ENCODE peak calls at places on chromosomes 4 and X, in four cellular contexts. One of them, this sample, is unnamed.

GRCh38 chrX:150478496-150479492 is 89.6 kb upstream of the MTM1 start:
- DNase-seq in neural crest cell: no peak
- DNase-seq in progenitor cell of endocrine pancreas: no peak
- DNase-seq in MCF 10A: no peak
- DNase-seq in this sample: no peak

GRCh38 chr4:99207069-99207743 is 11.8 kb downstream of the ADH6 start:
- DNase-seq in neural crest cell: no peak
- DNase-seq in progenitor cell of endocrine pancreas: no peak
- DNase-seq in MCF 10A: no peak
- DNase-seq in this sample: no peak

GRCh38 chr4:81565137-81565870 is 93.6 kb upstream of the RASGEF1B start:
- DNase-seq in neural crest cell: peak
- DNase-seq in progenitor cell of endocrine pancreas: no peak
- DNase-seq in MCF 10A: peak
- DNase-seq in this sample: no peak

GRCh38 chrX:85244411-85245210 is 820 bp downstream of the ZNF711 start:
- DNase-seq in neural crest cell: peak
- DNase-seq in progenitor cell of endocrine pancreas: peak
- DNase-seq in MCF 10A: no peak
- DNase-seq in this sample: no peak

GRCh38 chr4:1895489-1895888 is 24.3 kb downstream of the NSD2 start:
- DNase-seq in neural crest cell: no peak
- DNase-seq in progenitor cell of endocrine pancreas: no peak
- DNase-seq in MCF 10A: no peak
- DNase-seq in this sample: no peak

GRCh38 chr4:8377103-8378075 is 63.1 kb downstream of the ACOX3 start:
- DNase-seq in neural crest cell: no peak
- DNase-seq in progenitor cell of endocrine pancreas: no peak
- DNase-seq in MCF 10A: no peak
- DNase-seq in this sample: no peak

GRCh38 chrX:13791559-13791958 is 25.3 kb downstream of the GPM6B start:
- DNase-seq in neural crest cell: no peak
- DNase-seq in progenitor cell of endocrine pancreas: no peak
- DNase-seq in MCF 10A: no peak
- DNase-seq in this sample: no peak

GRCh38 chrX:11421816-11422528 is 128.8 kb downstream of the AMELX start:
- DNase-seq in neural crest cell: no peak
- DNase-seq in progenitor cell of endocrine pancreas: no peak
- DNase-seq in MCF 10A: no peak
- DNase-seq in this sample: no peak

GRCh38 chr4:110963621-110964020 is 340.7 kb upstream of the PITX2 start:
- DNase-seq in neural crest cell: no peak
- DNase-seq in progenitor cell of endocrine pancreas: no peak
- DNase-seq in MCF 10A: no peak
- DNase-seq in this sample: no peak

GRCh38 chr4:910366-911091 is 21.6 kb downstream of the GAK start:
- DNase-seq in neural crest cell: no peak
- DNase-seq in progenitor cell of endocrine pancreas: no peak
- DNase-seq in MCF 10A: no peak
- DNase-seq in this sample: no peak

GRCh38 chr4:53929955-53930798 is 134.2 kb downstream of the CHIC2 start:
- DNase-seq in neural crest cell: peak
- DNase-seq in progenitor cell of endocrine pancreas: peak
- DNase-seq in MCF 10A: peak
- DNase-seq in this sample: peak

GRCh38 chr4:1793496-1793840 is 375 bp downstream of the FGFR3 start:
- DNase-seq in neural crest cell: no peak
- DNase-seq in progenitor cell of endocrine pancreas: no peak
- DNase-seq in MCF 10A: peak
- DNase-seq in this sample: no peak

GRCh38 chr4:121009578-121010338 is 62.6 kb downstream of the NDNF start:
- DNase-seq in neural crest cell: no peak
- DNase-seq in progenitor cell of endocrine pancreas: no peak
- DNase-seq in MCF 10A: no peak
- DNase-seq in this sample: no peak

GRCh38 chrX:125710403-125711062 is 390.9 kb downstream of the TEX13C start:
- DNase-seq in neural crest cell: no peak
- DNase-seq in progenitor cell of endocrine pancreas: no peak
- DNase-seq in MCF 10A: no peak
- DNase-seq in this sample: no peak

GRCh38 chr4:80265571-80266266 is 745 bp upstream of the FGF5 start:
- DNase-seq in neural crest cell: no peak
- DNase-seq in progenitor cell of endocrine pancreas: no peak
- DNase-seq in MCF 10A: peak
- DNase-seq in this sample: no peak

GRCh38 chr4:530017-530781 is 31.2 kb downstream of the PIGG start:
- DNase-seq in neural crest cell: no peak
- DNase-seq in progenitor cell of endocrine pancreas: no peak
- DNase-seq in MCF 10A: no peak
- DNase-seq in this sample: no peak

GRCh38 chrX:123920065-123920785 is 41.3 kb upstream of the STAG2 start:
- DNase-seq in neural crest cell: no peak
- DNase-seq in progenitor cell of endocrine pancreas: no peak
- DNase-seq in MCF 10A: peak
- DNase-seq in this sample: no peak

GRCh38 chr4:119628281-119629141 is at the start of gene PDE5A:
- DNase-seq in neural crest cell: peak
- DNase-seq in progenitor cell of endocrine pancreas: peak
- DNase-seq in MCF 10A: peak
- DNase-seq in this sample: peak

GRCh38 chrX:1323315-1323714 is 13.3 kb upstream of the IL3RA start:
- DNase-seq in neural crest cell: peak
- DNase-seq in progenitor cell of endocrine pancreas: no peak
- DNase-seq in MCF 10A: no peak
- DNase-seq in this sample: peak

GRCh38 chrX:6667048-6667768 is 132.3 kb upstream of the VCX3A start:
- DNase-seq in neural crest cell: no peak
- DNase-seq in progenitor cell of endocrine pancreas: no peak
- DNase-seq in MCF 10A: no peak
- DNase-seq in this sample: no peak

GRCh38 chr4:180296036-180296599 is 1947.1 kb upstream of the TENM3 start:
- DNase-seq in neural crest cell: no peak
- DNase-seq in progenitor cell of endocrine pancreas: no peak
- DNase-seq in MCF 10A: no peak
- DNase-seq in this sample: no peak

GRCh38 chr4:174521800-174522182 is 497 bp downstream of the HPGD start:
- DNase-seq in neural crest cell: peak
- DNase-seq in progenitor cell of endocrine pancreas: no peak
- DNase-seq in MCF 10A: peak
- DNase-seq in this sample: peak

GRCh38 chrX:26915064-26915463 is 548.1 kb downstream of the PPP4R3C start:
- DNase-seq in neural crest cell: no peak
- DNase-seq in progenitor cell of endocrine pancreas: no peak
- DNase-seq in MCF 10A: no peak
- DNase-seq in this sample: no peak

GRCh38 chr4:92968556-92968955 is 664.8 kb downstream of the GRID2 start:
- DNase-seq in neural crest cell: no peak
- DNase-seq in progenitor cell of endocrine pancreas: no peak
- DNase-seq in MCF 10A: no peak
- DNase-seq in this sample: no peak

GRCh38 chr4:101972791-101973190 is 182.3 kb downstream of the BANK1 start:
- DNase-seq in neural crest cell: no peak
- DNase-seq in progenitor cell of endocrine pancreas: no peak
- DNase-seq in MCF 10A: no peak
- DNase-seq in this sample: no peak

GRCh38 chr4:119626420-119626819 is 2.2 kb downstream of the PDE5A start:
- DNase-seq in neural crest cell: no peak
- DNase-seq in progenitor cell of endocrine pancreas: no peak
- DNase-seq in MCF 10A: no peak
- DNase-seq in this sample: no peak

GRCh38 chr4:130336585-130337217 is 1240.7 kb downstream of the C4orf33 start:
- DNase-seq in neural crest cell: no peak
- DNase-seq in progenitor cell of endocrine pancreas: no peak
- DNase-seq in MCF 10A: peak
- DNase-seq in this sample: no peak

GRCh38 chr4:110815950-110816349 is 193.1 kb upstream of the PITX2 start:
- DNase-seq in neural crest cell: no peak
- DNase-seq in progenitor cell of endocrine pancreas: no peak
- DNase-seq in MCF 10A: no peak
- DNase-seq in this sample: no peak

GRCh38 chrX:75156537-75156945 is 458 bp upstream of the ABCB7 start:
- DNase-seq in neural crest cell: no peak
- DNase-seq in progenitor cell of endocrine pancreas: no peak
- DNase-seq in MCF 10A: peak
- DNase-seq in this sample: no peak

GRCh38 chrX:10813761-10814160 is 193.4 kb upstream of the MID1 start:
- DNase-seq in neural crest cell: no peak
- DNase-seq in progenitor cell of endocrine pancreas: no peak
- DNase-seq in MCF 10A: peak
- DNase-seq in this sample: no peak

GRCh38 chr4:17138847-17139246 is 240.4 kb upstream of the LDB2 start:
- DNase-seq in neural crest cell: no peak
- DNase-seq in progenitor cell of endocrine pancreas: no peak
- DNase-seq in MCF 10A: no peak
- DNase-seq in this sample: no peak

GRCh38 chr4:41748788-41749445 is 392 bp upstream of the PHOX2B start:
- DNase-seq in neural crest cell: no peak
- DNase-seq in progenitor cell of endocrine pancreas: no peak
- DNase-seq in MCF 10A: no peak
- DNase-seq in this sample: no peak

GRCh38 chrX:41538707-41539106 is 91.6 kb downstream of the NYX start:
- DNase-seq in neural crest cell: no peak
- DNase-seq in progenitor cell of endocrine pancreas: no peak
- DNase-seq in MCF 10A: no peak
- DNase-seq in this sample: no peak

GRCh38 chr4:153485374-153485773 is 19.2 kb downstream of the TMEM131L start:
- DNase-seq in neural crest cell: no peak
- DNase-seq in progenitor cell of endocrine pancreas: no peak
- DNase-seq in MCF 10A: no peak
- DNase-seq in this sample: no peak

GRCh38 chr4:76744253-76744921 is 153.6 kb downstream of the SOWAHB start:
- DNase-seq in neural crest cell: no peak
- DNase-seq in progenitor cell of endocrine pancreas: no peak
- DNase-seq in MCF 10A: no peak
- DNase-seq in this sample: no peak

GRCh38 chrX:31909850-31910547 is 838.2 kb upstream of the FTHL17 start:
- DNase-seq in neural crest cell: no peak
- DNase-seq in progenitor cell of endocrine pancreas: no peak
- DNase-seq in MCF 10A: no peak
- DNase-seq in this sample: no peak

GRCh38 chrX:46573331-46573895 is at the start of gene CHST7:
- DNase-seq in neural crest cell: peak
- DNase-seq in progenitor cell of endocrine pancreas: peak
- DNase-seq in MCF 10A: peak
- DNase-seq in this sample: peak
- TF ChIP-seq CTCF in neural crest cell: peak
- TF ChIP-seq CTCF in progenitor cell of endocrine pancreas: no peak
- TF ChIP-seq CTCF in MCF 10A: no peak
- TF ChIP-seq CTCF in this sample: peak

DNA sequence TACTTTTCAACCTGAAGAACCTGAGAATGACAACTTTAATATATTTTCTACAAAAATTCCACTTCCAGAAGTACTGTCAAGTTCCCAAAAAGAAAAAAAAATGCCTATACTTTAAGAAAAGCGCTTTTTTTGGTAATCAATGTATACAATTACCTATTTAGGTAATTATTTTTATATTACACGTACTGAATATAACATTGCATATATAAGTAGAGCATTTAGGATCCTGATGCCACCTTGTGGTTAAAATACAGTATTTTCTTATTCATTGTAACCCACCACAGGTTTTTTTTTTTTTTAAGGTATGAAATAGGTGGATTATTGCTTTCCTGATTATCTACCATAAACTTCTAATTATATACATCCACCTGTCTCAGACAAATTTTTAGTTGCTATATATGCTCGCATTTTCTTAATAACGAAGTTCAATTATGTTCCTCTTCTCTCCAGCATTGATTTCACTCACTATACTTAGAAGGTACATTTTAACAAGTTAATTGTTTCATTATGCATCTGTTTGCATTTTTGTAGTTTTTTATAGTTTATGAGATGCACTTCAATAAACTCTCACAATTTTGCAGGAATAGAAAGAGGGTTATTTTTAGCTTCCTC is 5.2 kb downstream of the MAP9 start:
- DNase-seq in neural crest cell: no peak
- DNase-seq in progenitor cell of endocrine pancreas: no peak
- DNase-seq in MCF 10A: peak
- DNase-seq in this sample: no peak
- TF ChIP-seq CTCF in neural crest cell: peak
- TF ChIP-seq CTCF in progenitor cell of endocrine pancreas: peak
- TF ChIP-seq CTCF in MCF 10A: peak
- TF ChIP-seq CTCF in this sample: peak

GRCh38 chr4:83486457-83487129 is 1.7 kb upstream of the ABRAXAS1 start:
- DNase-seq in neural crest cell: no peak
- DNase-seq in progenitor cell of endocrine pancreas: no peak
- DNase-seq in MCF 10A: no peak
- DNase-seq in this sample: no peak

GRCh38 chr4:83484500-83485431 is at the start of gene ABRAXAS1:
- DNase-seq in neural crest cell: peak
- DNase-seq in progenitor cell of endocrine pancreas: peak
- DNase-seq in MCF 10A: peak
- DNase-seq in this sample: peak

GRCh38 chr4:83490876-83491450 is 6.1 kb upstream of the ABRAXAS1 start:
- DNase-seq in neural crest cell: no peak
- DNase-seq in progenitor cell of endocrine pancreas: no peak
- DNase-seq in MCF 10A: peak
- DNase-seq in this sample: no peak

GRCh38 chr4:83489711-83490326 is 4.9 kb upstream of the ABRAXAS1 start:
- DNase-seq in neural crest cell: no peak
- DNase-seq in progenitor cell of endocrine pancreas: no peak
- DNase-seq in MCF 10A: no peak
- DNase-seq in this sample: no peak
- TF ChIP-seq CTCF in neural crest cell: no peak
- TF ChIP-seq CTCF in progenitor cell of endocrine pancreas: no peak
- TF ChIP-seq CTCF in MCF 10A: no peak
- TF ChIP-seq CTCF in this sample: no peak

GRCh38 chrX:95536111-95536510 is 1148.5 kb upstream of the DIAPH2 start:
- DNase-seq in neural crest cell: no peak
- DNase-seq in progenitor cell of endocrine pancreas: no peak
- DNase-seq in MCF 10A: no peak
- DNase-seq in this sample: no peak

GRCh38 chrX:95539041-95539440 is 1145.6 kb upstream of the DIAPH2 start:
- DNase-seq in neural crest cell: no peak
- DNase-seq in progenitor cell of endocrine pancreas: no peak
- DNase-seq in MCF 10A: no peak
- DNase-seq in this sample: no peak

DNA sequence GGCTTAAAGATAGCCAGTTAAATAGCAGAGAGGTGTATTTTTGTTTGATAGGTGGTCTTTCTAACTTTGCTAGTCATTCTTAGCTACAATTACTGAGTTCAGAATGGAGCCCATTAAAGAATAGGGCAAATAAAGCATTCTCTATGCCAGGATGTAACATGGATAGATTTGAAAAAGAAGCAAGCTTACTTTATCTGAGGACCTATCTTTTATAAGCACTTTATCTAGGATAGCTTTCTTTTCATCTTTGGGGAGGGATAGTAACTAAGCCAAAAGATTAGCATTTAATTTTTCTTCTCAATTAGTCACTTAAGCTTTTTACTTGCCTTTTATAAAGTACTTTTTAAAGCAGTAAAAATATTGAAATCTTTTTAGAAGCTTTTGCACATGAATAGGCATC is 1148.0 kb upstream of the DIAPH2 start:
- DNase-seq in neural crest cell: no peak
- DNase-seq in progenitor cell of endocrine pancreas: no peak
- DNase-seq in MCF 10A: no peak
- DNase-seq in this sample: no peak
- TF ChIP-seq CTCF in neural crest cell: no peak
- TF ChIP-seq CTCF in progenitor cell of endocrine pancreas: no peak
- TF ChIP-seq CTCF in MCF 10A: no peak
- TF ChIP-seq CTCF in this sample: no peak